ENCODE peak calls at places on chromosomes 2 and 18, in five cellular contexts. B is aorta; A is keratinocyte; W is activated effector memory CD4-positive, alpha-beta T cell treated with Interleukin-2 at 50 U/mL for 16 hours; E is heart left ventricle. U is an unnamed sample.

GRCh38 chr2:54560146-54560881 is 104.2 kb downstream of the SPTBN1 start:
- DNase-seq in A (no peak), W (no peak), B (peak; percentile 76), E (peak; percentile 66), U (peak; percentile 56)

GRCh38 chr2:181895788-181896187 is 4.3 kb downstream of the ITPRID2 start:
- DNase-seq in W (no peak), B (no peak), A (no peak), E (no peak), U (no peak)

GRCh38 chr2:20404950-20405349 is 41.9 kb upstream of the RHOB start:
- DNase-seq in W (no peak), A (no peak), E (no peak), B (no peak), U (no peak)

GRCh38 chr2:98188351-98189046 is 101.5 kb downstream of the VWA3B start:
- DNase-seq in E (no peak), A (peak; percentile 64), B (no peak), W (no peak), U (no peak)

GRCh38 chr2:47354013-47354816 is 48.7 kb upstream of the MSH2 start:
- DNase-seq in E (no peak), A (no peak), B (no peak), W (no peak), U (no peak)

GRCh38 chr18:9147440-9148238 is 11.1 kb downstream of the ANKRD12 start:
- DNase-seq in E (no peak), W (no peak), A (no peak), B (no peak), U (no peak)

GRCh38 chr2:110854355-110855081 is 122.1 kb downstream of the ACOXL start:
- DNase-seq in E (no peak), A (no peak), B (no peak), W (no peak), U (no peak)

GRCh38 chr18:27685807-27686412 is 491.0 kb downstream of the CDH2 start:
- DNase-seq in E (no peak), B (no peak), W (no peak), A (no peak), U (no peak)

GRCh38 chr2:27214936-27215335 is 2.2 kb upstream of the CAD start:
- DNase-seq in W (no peak), E (no peak), B (no peak), A (no peak), U (no peak)

GRCh38 chr2:200408428-200409311 is 101.2 kb downstream of the KCTD18 start:
- DNase-seq in E (no peak), A (no peak), B (no peak), W (no peak), U (no peak)

GRCh38 chr2:170500770-170501169 is 214.4 kb upstream of the SP5 start:
- DNase-seq in B (no peak), W (no peak), A (no peak), E (no peak), U (no peak)

GRCh38 chr2:234245945-234246344 is 195.4 kb downstream of the SPP2 start:
- DNase-seq in E (no peak), W (no peak), A (peak; percentile 64), B (no peak), U (no peak)

GRCh38 chr18:48842259-48843061 is 108.3 kb downstream of the SMAD7 start:
- DNase-seq in B (peak; percentile 75), E (peak; percentile 59), W (peak; percentile 45), A (no peak), U (no peak)

GRCh38 chr2:24392542-24393059 is 32.3 kb upstream of the ITSN2 start:
- DNase-seq in E (no peak), B (no peak), W (no peak), A (no peak), U (no peak)

GRCh38 chr18:55214969-55215368 is 255.7 kb upstream of the CCDC68 start:
- DNase-seq in B (no peak), E (no peak), A (no peak), W (no peak), U (no peak)

GRCh38 chr2:172516299-172516698 is 39.6 kb upstream of the PDK1 start:
- DNase-seq in B (no peak), W (no peak), E (no peak), A (no peak), U (no peak)

GRCh38 chr2:1819396-1819795 is 75.1 kb upstream of the PXDN start:
- DNase-seq in W (no peak), A (no peak), B (no peak), E (no peak), U (no peak)

GRCh38 chr2:219608399-219608964 is 10.8 kb downstream of the STK11IP start:
- DNase-seq in A (no peak), E (no peak), B (no peak), W (no peak), U (no peak)

GRCh38 chr2:189287982-189288494 is 108.5 kb upstream of the COL5A2 start:
- DNase-seq in W (no peak), A (peak; percentile 69), B (no peak), E (no peak), U (no peak)

GRCh38 chr2:38652431-38653273 is 13.3 kb upstream of the GALM start:
- DNase-seq in E (no peak), A (no peak), B (no peak), W (no peak), U (no peak)

GRCh38 chr2:231348703-231349373 is 46.7 kb upstream of the B3GNT7 start:
- DNase-seq in E (no peak), W (no peak), B (peak; percentile 12), A (no peak), U (no peak)

GRCh38 chr18:60870261-60870966 is 462.8 kb upstream of the CDH20 start:
- DNase-seq in B (no peak), A (no peak), W (no peak), E (no peak), U (no peak)

U was measured in Right ventricle myocardium superior.